ENCODE peak calls at places on chromosomes 6 and 20, in ten cellular contexts. One of them, this sample, is unnamed.

GRCh38 chr20:56417911-56418310 is 5.9 kb downstream of the CASS4 start:
- DNase-seq in NCI-H2107: no peak
- DNase-seq in colonic mucosa: no peak
- DNase-seq in aorta: no peak
- DNase-seq in amniotic stem cell: no peak
- DNase-seq in EL: peak; percentile 73
- DNase-seq in AML-193: no peak
- DNase-seq in NCI-H2171 treated with DMSO at 0.1 percent for 48 hours: no peak
- DNase-seq in sciatic nerve: no peak
- DNase-seq in HEK293T: no peak
- DNase-seq in this sample: no peak

GRCh38 chr6:82691997-82692396 is 328.4 kb downstream of the TPBG start:
- DNase-seq in NCI-H2171 treated with DMSO at 0.1 percent for 48 hours: no peak
- DNase-seq in aorta: no peak
- DNase-seq in AML-193: no peak
- DNase-seq in sciatic nerve: no peak
- DNase-seq in amniotic stem cell: no peak
- DNase-seq in EL: no peak
- DNase-seq in colonic mucosa: no peak
- DNase-seq in NCI-H2107: no peak
- DNase-seq in HEK293T: no peak
- DNase-seq in this sample: no peak

GRCh38 chr20:37498066-37498702 is 22.9 kb upstream of the NNAT start:
- DNase-seq in AML-193: no peak
- DNase-seq in NCI-H2107: no peak
- DNase-seq in HEK293T: no peak
- DNase-seq in amniotic stem cell: no peak
- DNase-seq in EL: peak; percentile 31
- DNase-seq in NCI-H2171 treated with DMSO at 0.1 percent for 48 hours: no peak
- DNase-seq in aorta: no peak
- DNase-seq in colonic mucosa: no peak
- DNase-seq in sciatic nerve: no peak
- DNase-seq in this sample: no peak

GRCh38 chr6:99521557-99522286 is 6.5 kb upstream of the USP45 start:
- DNase-seq in NCI-H2107: no peak
- DNase-seq in HEK293T: no peak
- DNase-seq in sciatic nerve: no peak
- DNase-seq in amniotic stem cell: peak; percentile 23
- DNase-seq in colonic mucosa: peak; percentile 21
- DNase-seq in aorta: no peak
- DNase-seq in EL: peak; percentile 49
- DNase-seq in AML-193: peak; percentile 47
- DNase-seq in NCI-H2171 treated with DMSO at 0.1 percent for 48 hours: peak; percentile 70
- DNase-seq in this sample: no peak

GRCh38 chr6:34592208-34592952 is 36.3 kb upstream of the SPDEF start:
- DNase-seq in EL: no peak
- DNase-seq in sciatic nerve: no peak
- DNase-seq in AML-193: no peak
- DNase-seq in NCI-H2171 treated with DMSO at 0.1 percent for 48 hours: peak; percentile 51
- DNase-seq in NCI-H2107: no peak
- DNase-seq in HEK293T: no peak
- DNase-seq in colonic mucosa: no peak
- DNase-seq in aorta: no peak
- DNase-seq in amniotic stem cell: no peak
- DNase-seq in this sample: no peak

GRCh38 chr6:149860834-149861602 is 3.1 kb downstream of the LRP11 start:
- DNase-seq in NCI-H2171 treated with DMSO at 0.1 percent for 48 hours: no peak
- DNase-seq in aorta: no peak
- DNase-seq in sciatic nerve: no peak
- DNase-seq in EL: no peak
- DNase-seq in HEK293T: no peak
- DNase-seq in colonic mucosa: no peak
- DNase-seq in amniotic stem cell: no peak
- DNase-seq in NCI-H2107: no peak
- DNase-seq in AML-193: peak; percentile 34
- DNase-seq in this sample: no peak

GRCh38 chr6:28981391-28981832 is 23.7 kb downstream of the ZNF311 start:
- DNase-seq in EL: peak; percentile 78
- DNase-seq in NCI-H2107: peak; percentile 13
- DNase-seq in colonic mucosa: peak; percentile 79
- DNase-seq in HEK293T: no peak
- DNase-seq in sciatic nerve: peak; percentile 85
- DNase-seq in NCI-H2171 treated with DMSO at 0.1 percent for 48 hours: peak; percentile 87
- DNase-seq in aorta: peak; percentile 86
- DNase-seq in amniotic stem cell: no peak
- DNase-seq in AML-193: peak; percentile 86
- DNase-seq in this sample: peak; percentile 57

GRCh38 chr6:122154912-122155516 is 244.4 kb upstream of the HSF2 start:
- DNase-seq in aorta: no peak
- DNase-seq in EL: no peak
- DNase-seq in AML-193: no peak
- DNase-seq in amniotic stem cell: no peak
- DNase-seq in HEK293T: no peak
- DNase-seq in NCI-H2107: no peak
- DNase-seq in sciatic nerve: peak; percentile 63
- DNase-seq in NCI-H2171 treated with DMSO at 0.1 percent for 48 hours: no peak
- DNase-seq in colonic mucosa: peak; percentile 17
- DNase-seq in this sample: no peak

GRCh38 chr6:70685494-70686180 is 18.0 kb downstream of the SMAP1 start:
- DNase-seq in aorta: no peak
- DNase-seq in NCI-H2107: no peak
- DNase-seq in sciatic nerve: no peak
- DNase-seq in HEK293T: no peak
- DNase-seq in EL: no peak
- DNase-seq in amniotic stem cell: no peak
- DNase-seq in NCI-H2171 treated with DMSO at 0.1 percent for 48 hours: no peak
- DNase-seq in colonic mucosa: no peak
- DNase-seq in AML-193: no peak
- DNase-seq in this sample: no peak

GRCh38 chr6:97026298-97026697 is 101.8 kb downstream of the KLHL32 start:
- DNase-seq in NCI-H2171 treated with DMSO at 0.1 percent for 48 hours: peak; percentile 74
- DNase-seq in aorta: no peak
- DNase-seq in HEK293T: no peak
- DNase-seq in AML-193: no peak
- DNase-seq in NCI-H2107: no peak
- DNase-seq in colonic mucosa: no peak
- DNase-seq in sciatic nerve: no peak
- DNase-seq in amniotic stem cell: no peak
- DNase-seq in EL: no peak
- DNase-seq in this sample: no peak

GRCh38 chr20:35952480-35953410 is 1.6 kb downstream of the SCAND1 start:
- DNase-seq in aorta: no peak
- DNase-seq in amniotic stem cell: no peak
- DNase-seq in AML-193: peak; percentile 88
- DNase-seq in NCI-H2107: no peak
- DNase-seq in NCI-H2171 treated with DMSO at 0.1 percent for 48 hours: no peak
- DNase-seq in colonic mucosa: no peak
- DNase-seq in sciatic nerve: no peak
- DNase-seq in HEK293T: no peak
- DNase-seq in EL: peak; percentile 39
- DNase-seq in this sample: peak; percentile 3

GRCh38 chr6:10054662-10055061 is 360.2 kb downstream of the TFAP2A start:
- DNase-seq in amniotic stem cell: no peak
- DNase-seq in AML-193: no peak
- DNase-seq in aorta: no peak
- DNase-seq in EL: no peak
- DNase-seq in colonic mucosa: no peak
- DNase-seq in sciatic nerve: no peak
- DNase-seq in HEK293T: no peak
- DNase-seq in NCI-H2107: no peak
- DNase-seq in NCI-H2171 treated with DMSO at 0.1 percent for 48 hours: no peak
- DNase-seq in this sample: no peak

GRCh38 chr6:85464260-85464644 is 14.4 kb downstream of the NT5E start:
- DNase-seq in EL: peak; percentile 99
- DNase-seq in aorta: peak; percentile 88
- DNase-seq in colonic mucosa: no peak
- DNase-seq in HEK293T: no peak
- DNase-seq in NCI-H2107: no peak
- DNase-seq in sciatic nerve: no peak
- DNase-seq in AML-193: peak; percentile 88
- DNase-seq in NCI-H2171 treated with DMSO at 0.1 percent for 48 hours: no peak
- DNase-seq in amniotic stem cell: peak; percentile 96
- DNase-seq in this sample: peak; percentile 93

GRCh38 chr6:30626484-30627366 is at the start of gene ATAT1:
- DNase-seq in amniotic stem cell: peak; percentile 71
- DNase-seq in colonic mucosa: peak; percentile 96
- DNase-seq in AML-193: peak; percentile 61
- DNase-seq in EL: peak; percentile 81
- DNase-seq in aorta: peak; percentile 97
- DNase-seq in NCI-H2171 treated with DMSO at 0.1 percent for 48 hours: peak; percentile 83
- DNase-seq in sciatic nerve: peak; percentile 93
- DNase-seq in NCI-H2107: peak; percentile 21
- DNase-seq in HEK293T: peak; percentile 87
- DNase-seq in this sample: peak; percentile 76

GRCh38 chr6:34176261-34177031 is 30.6 kb upstream of the GRM4 start:
- DNase-seq in AML-193: no peak
- DNase-seq in aorta: peak; percentile 60
- DNase-seq in colonic mucosa: no peak
- DNase-seq in HEK293T: no peak
- DNase-seq in sciatic nerve: peak; percentile 42
- DNase-seq in NCI-H2171 treated with DMSO at 0.1 percent for 48 hours: no peak
- DNase-seq in amniotic stem cell: no peak
- DNase-seq in NCI-H2107: no peak
- DNase-seq in EL: no peak
- DNase-seq in this sample: no peak

GRCh38 chr20:50744143-50744792 is 12.9 kb downstream of the PARD6B start:
- DNase-seq in NCI-H2171 treated with DMSO at 0.1 percent for 48 hours: peak; percentile 89
- DNase-seq in aorta: no peak
- DNase-seq in sciatic nerve: peak; percentile 70
- DNase-seq in amniotic stem cell: peak; percentile 77
- DNase-seq in colonic mucosa: peak; percentile 69
- DNase-seq in EL: peak; percentile 92
- DNase-seq in HEK293T: peak; percentile 59
- DNase-seq in NCI-H2107: peak; percentile 14
- DNase-seq in AML-193: no peak
- DNase-seq in this sample: peak; percentile 80

GRCh38 chr6:129606664-129607063 is 103.3 kb downstream of the ARHGAP18 start:
- DNase-seq in EL: no peak
- DNase-seq in amniotic stem cell: no peak
- DNase-seq in aorta: no peak
- DNase-seq in sciatic nerve: no peak
- DNase-seq in NCI-H2107: no peak
- DNase-seq in AML-193: no peak
- DNase-seq in HEK293T: no peak
- DNase-seq in NCI-H2171 treated with DMSO at 0.1 percent for 48 hours: no peak
- DNase-seq in colonic mucosa: no peak
- DNase-seq in this sample: no peak

GRCh38 chr6:168131464-168132415 is 52.7 kb upstream of the FRMD1 start:
- DNase-seq in EL: no peak
- DNase-seq in AML-193: no peak
- DNase-seq in sciatic nerve: no peak
- DNase-seq in colonic mucosa: peak; percentile 11
- DNase-seq in amniotic stem cell: no peak
- DNase-seq in HEK293T: no peak
- DNase-seq in aorta: no peak
- DNase-seq in NCI-H2107: no peak
- DNase-seq in NCI-H2171 treated with DMSO at 0.1 percent for 48 hours: no peak
- DNase-seq in this sample: no peak

GRCh38 chr6:47009583-47009982 is 32.5 kb downstream of the ADGRF1 start:
- DNase-seq in NCI-H2107: no peak
- DNase-seq in amniotic stem cell: no peak
- DNase-seq in aorta: no peak
- DNase-seq in colonic mucosa: no peak
- DNase-seq in NCI-H2171 treated with DMSO at 0.1 percent for 48 hours: no peak
- DNase-seq in HEK293T: no peak
- DNase-seq in EL: no peak
- DNase-seq in sciatic nerve: no peak
- DNase-seq in AML-193: no peak
- DNase-seq in this sample: no peak

GRCh38 chr6:1612902-1613301 is 3.2 kb downstream of the FOXC1 start:
- DNase-seq in AML-193: no peak
- DNase-seq in sciatic nerve: no peak
- DNase-seq in NCI-H2107: no peak
- DNase-seq in NCI-H2171 treated with DMSO at 0.1 percent for 48 hours: no peak
- DNase-seq in amniotic stem cell: peak; percentile 62
- DNase-seq in aorta: no peak
- DNase-seq in colonic mucosa: no peak
- DNase-seq in EL: peak; percentile 88
- DNase-seq in HEK293T: no peak
- DNase-seq in this sample: no peak

GRCh38 chr20:45685896-45686295 is 15.9 kb upstream of the WFDC11 start:
- DNase-seq in EL: peak; percentile 6
- DNase-seq in NCI-H2107: no peak
- DNase-seq in aorta: no peak
- DNase-seq in colonic mucosa: no peak
- DNase-seq in AML-193: no peak
- DNase-seq in amniotic stem cell: no peak
- DNase-seq in sciatic nerve: no peak
- DNase-seq in HEK293T: peak; percentile 39
- DNase-seq in NCI-H2171 treated with DMSO at 0.1 percent for 48 hours: no peak
- DNase-seq in this sample: no peak

GRCh38 chr6:130598021-130598989 is 228.9 kb upstream of the SMLR1 start:
- DNase-seq in amniotic stem cell: no peak
- DNase-seq in aorta: no peak
- DNase-seq in sciatic nerve: no peak
- DNase-seq in HEK293T: no peak
- DNase-seq in colonic mucosa: no peak
- DNase-seq in EL: peak; percentile 54
- DNase-seq in AML-193: no peak
- DNase-seq in NCI-H2171 treated with DMSO at 0.1 percent for 48 hours: no peak
- DNase-seq in NCI-H2107: no peak
- DNase-seq in this sample: no peak

GRCh38 chr6:108766886-108767285 is 81.3 kb upstream of the ARMC2 start:
- DNase-seq in sciatic nerve: no peak
- DNase-seq in HEK293T: no peak
- DNase-seq in colonic mucosa: no peak
- DNase-seq in AML-193: no peak
- DNase-seq in aorta: no peak
- DNase-seq in NCI-H2107: no peak
- DNase-seq in NCI-H2171 treated with DMSO at 0.1 percent for 48 hours: no peak
- DNase-seq in amniotic stem cell: no peak
- DNase-seq in EL: no peak
- DNase-seq in this sample: no peak

GRCh38 chr6:308307-308706 is 16.0 kb downstream of the DUSP22 start:
- DNase-seq in colonic mucosa: no peak
- DNase-seq in NCI-H2107: no peak
- DNase-seq in EL: no peak
- DNase-seq in AML-193: no peak
- DNase-seq in amniotic stem cell: no peak
- DNase-seq in sciatic nerve: no peak
- DNase-seq in HEK293T: no peak
- DNase-seq in aorta: no peak
- DNase-seq in NCI-H2171 treated with DMSO at 0.1 percent for 48 hours: no peak
- DNase-seq in this sample: no peak

GRCh38 chr6:168105813-168106660 is 27.0 kb upstream of the FRMD1 start:
- DNase-seq in aorta: peak; percentile 51
- DNase-seq in HEK293T: no peak
- DNase-seq in sciatic nerve: no peak
- DNase-seq in colonic mucosa: no peak
- DNase-seq in NCI-H2171 treated with DMSO at 0.1 percent for 48 hours: no peak
- DNase-seq in NCI-H2107: peak; percentile 55
- DNase-seq in AML-193: no peak
- DNase-seq in EL: no peak
- DNase-seq in amniotic stem cell: no peak
- DNase-seq in this sample: no peak

GRCh38 chr6:131920656-131921055 is 30.5 kb downstream of the CCN2 start:
- DNase-seq in EL: no peak
- DNase-seq in NCI-H2107: no peak
- DNase-seq in sciatic nerve: no peak
- DNase-seq in colonic mucosa: no peak
- DNase-seq in HEK293T: no peak
- DNase-seq in AML-193: no peak
- DNase-seq in amniotic stem cell: no peak
- DNase-seq in aorta: no peak
- DNase-seq in NCI-H2171 treated with DMSO at 0.1 percent for 48 hours: no peak
- DNase-seq in this sample: no peak

GRCh38 chr6:119443993-119444641 is 94.6 kb upstream of the MAN1A1 start:
- DNase-seq in NCI-H2107: no peak
- DNase-seq in colonic mucosa: no peak
- DNase-seq in AML-193: no peak
- DNase-seq in sciatic nerve: no peak
- DNase-seq in amniotic stem cell: no peak
- DNase-seq in HEK293T: no peak
- DNase-seq in aorta: no peak
- DNase-seq in NCI-H2171 treated with DMSO at 0.1 percent for 48 hours: no peak
- DNase-seq in EL: no peak
- DNase-seq in this sample: no peak